ENCODE peak calls at places on chromosome 18, in eight cellular contexts. K, I, R, L, N, T, A and Q are unnamed samples.

GRCh38 chr18:62326646-62327348 is 1.7 kb downstream of the TNFRSF11A start:
- DNase-seq in K (no peak), I (no peak), R (no peak), L (no peak), N (no peak), T (no peak), A (no peak), Q (no peak)

GRCh38 chr18:12029786-12030571 is 48.7 kb downstream of the IMPA2 start:
- DNase-seq in K (no peak), I (no peak), R (no peak), L (peak; percentile 64), N (no peak), T (no peak), A (no peak), Q (no peak)

GRCh38 chr18:10351221-10351795 is 103.1 kb upstream of the APCDD1 start:
- DNase-seq in K (no peak), I (no peak), R (peak; percentile 60), L (no peak), N (no peak), T (no peak), A (no peak), Q (no peak)

GRCh38 chr18:57819671-57820460 is 16.8 kb upstream of the ATP8B1 start:
- DNase-seq in K (peak; percentile 48), I (peak; percentile 83), R (no peak), L (no peak), N (peak; percentile 82), T (peak; percentile 49), A (no peak), Q (no peak)

GRCh38 chr18:48663931-48664847 is 125.4 kb downstream of the CTIF start:
- DNase-seq in K (no peak), I (peak; percentile 73), R (no peak), L (peak; percentile 86), N (peak; percentile 75), T (peak; percentile 59), A (no peak), Q (peak; percentile 73)

GRCh38 chr18:8794133-8794986 is 89.0 kb downstream of the MTCL1 start:
- DNase-seq in K (peak; percentile 23), I (no peak), R (no peak), L (no peak), N (peak; percentile 34), T (no peak), A (no peak), Q (no peak)

GRCh38 chr18:48814490-48815181 is 136.1 kb downstream of the SMAD7 start:
- DNase-seq in K (no peak), I (peak; percentile 14), R (no peak), L (peak; percentile 15), N (peak; percentile 3), T (no peak), A (no peak), Q (no peak)

GRCh38 chr18:79010802-79011201 is 31.2 kb downstream of the SALL3 start:
- DNase-seq in K (no peak), I (no peak), R (no peak), L (no peak), N (no peak), T (no peak), A (no peak), Q (no peak)

GRCh38 chr18:58668897-58669296 is 2.4 kb upstream of the MALT1 start:
- DNase-seq in K (peak; percentile 47), I (no peak), R (no peak), L (no peak), N (no peak), T (no peak), A (no peak), Q (no peak)

GRCh38 chr18:22286576-22286975 is 117.2 kb downstream of the GATA6 start:
- DNase-seq in K (no peak), I (peak; percentile 75), R (no peak), L (no peak), N (peak; percentile 82), T (peak; percentile 62), A (no peak), Q (no peak)

GRCh38 chr18:34795070-34795740 is 85.1 kb downstream of the DTNA start:
- DNase-seq in K (no peak), I (no peak), R (no peak), L (no peak), N (no peak), T (no peak), A (no peak), Q (no peak)

GRCh38 chr18:36403896-36404824 is 106.6 kb downstream of the FHOD3 start:
- DNase-seq in K (no peak), I (no peak), R (peak; percentile 81), L (no peak), N (no peak), T (no peak), A (no peak), Q (no peak)

GRCh38 chr18:70982292-70982691 is 693.4 kb downstream of the SOCS6 start:
- DNase-seq in K (no peak), I (no peak), R (no peak), L (no peak), N (no peak), T (no peak), A (no peak), Q (no peak)

GRCh38 chr18:37476611-37477295 is 88.8 kb downstream of the CELF4 start:
- DNase-seq in K (no peak), I (no peak), R (no peak), L (no peak), N (no peak), T (no peak), A (no peak), Q (no peak)

GRCh38 chr18:7894592-7894991 is 327.5 kb downstream of the PTPRM start:
- DNase-seq in K (no peak), I (no peak), R (no peak), L (no peak), N (no peak), T (no peak), A (no peak), Q (no peak)

GRCh38 chr18:43009666-43010065 is 105.8 kb downstream of the RIT2 start:
- DNase-seq in K (no peak), I (no peak), R (no peak), L (no peak), N (no peak), T (no peak), A (no peak), Q (no peak)

DNA sequence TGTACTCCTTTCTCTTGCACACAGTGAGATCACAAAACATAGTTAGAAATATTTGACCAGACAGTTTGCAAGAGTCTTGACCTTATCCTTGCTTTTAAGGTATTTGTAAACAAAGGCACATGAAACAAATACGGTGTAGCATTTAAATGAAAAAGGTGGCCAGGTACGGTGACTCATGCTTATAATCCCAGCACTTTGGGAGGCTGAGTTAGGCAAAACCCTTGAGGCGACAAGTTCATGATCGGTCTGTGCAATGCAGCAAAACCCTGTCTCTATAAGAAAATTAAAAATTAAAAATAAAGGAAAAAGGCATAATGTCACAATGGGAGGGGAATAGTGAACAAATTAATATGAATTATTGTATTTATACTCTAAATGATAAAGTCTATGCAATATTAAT is 109.5 kb upstream of the PIK3C3 start:
- DNase-seq in K (no peak), I (no peak), R (no peak), L (no peak), N (no peak), T (no peak), A (no peak), Q (no peak)
- TF ChIP-seq POLR2AphosphoS5 in K (no peak), I (no peak), R (no peak), L (no peak), N (no peak), T (no peak), A (no peak), Q (no peak)

GRCh38 chr18:75207298-75208054 is 1.5 kb downstream of the PTGR3 start:
- DNase-seq in K (no peak), I (no peak), R (peak; percentile 90), L (no peak), N (peak; percentile 47), T (no peak), A (no peak), Q (no peak)
- TF ChIP-seq POLR2A in K (no peak), I (no peak), R (no peak), L (no peak), N (no peak), T (no peak), A (no peak), Q (no peak)

GRCh38 chr18:6297875-6298274 is 116.8 kb downstream of the L3MBTL4 start:
- DNase-seq in K (no peak), I (no peak), R (no peak), L (no peak), N (no peak), T (no peak), A (no peak), Q (no peak)

GRCh38 chr18:6289454-6290242 is 125.1 kb downstream of the L3MBTL4 start:
- DNase-seq in K (no peak), I (no peak), R (no peak), L (no peak), N (no peak), T (no peak), A (no peak), Q (no peak)

DNA sequence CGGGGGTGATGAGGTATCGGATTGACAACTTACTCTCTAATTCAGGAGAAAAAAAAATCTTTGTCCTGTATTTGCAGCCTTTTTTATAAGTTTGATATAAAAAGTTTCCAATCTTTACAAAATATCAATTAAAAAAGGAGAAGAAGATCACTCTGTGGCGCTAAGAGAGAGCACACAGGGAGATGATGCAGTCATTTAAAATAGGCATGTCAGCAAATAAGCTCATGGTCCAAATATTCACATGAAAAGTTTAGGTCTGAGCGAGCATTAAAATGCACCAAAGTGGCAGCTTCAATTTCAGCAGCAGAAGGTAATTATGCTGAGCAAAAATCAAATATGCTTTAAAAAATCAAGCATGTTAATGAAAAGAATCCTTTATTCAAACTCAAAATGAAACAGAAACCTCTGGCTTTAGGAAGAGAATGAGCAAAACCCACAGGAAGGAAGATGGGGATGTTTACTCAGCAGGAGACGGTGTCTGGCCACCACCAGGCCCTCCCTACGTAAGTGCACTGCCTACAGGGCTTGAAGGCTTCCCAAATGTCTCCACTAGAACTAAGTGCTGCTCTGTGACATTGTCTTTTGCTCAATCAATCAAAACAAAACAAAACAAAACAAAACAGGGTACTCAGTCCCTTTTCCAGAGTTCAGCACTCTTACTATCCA is 120.5 kb downstream of the L3MBTL4 start:
- DNase-seq in K (no peak), I (no peak), R (no peak), L (no peak), N (no peak), T (no peak), A (no peak), Q (no peak)
- TF ChIP-seq POLR2AphosphoS5 in K (no peak), I (no peak), R (no peak), L (no peak), N (no peak), T (no peak), A (no peak), Q (no peak)

GRCh38 chr18:13932285-13933025 is 17.1 kb upstream of the MC2R start:
- DNase-seq in K (no peak), I (no peak), R (no peak), L (no peak), N (no peak), T (no peak), A (no peak), Q (no peak)

GRCh38 chr18:13930964-13931363 is 15.6 kb upstream of the MC2R start:
- DNase-seq in K (no peak), I (no peak), R (no peak), L (no peak), N (no peak), T (no peak), A (no peak), Q (no peak)

GRCh38 chr18:13940326-13940725 is 25.0 kb upstream of the MC2R start:
- DNase-seq in K (no peak), I (no peak), R (no peak), L (no peak), N (no peak), T (no peak), A (no peak), Q (no peak)

GRCh38 chr18:13934058-13934457 is 18.7 kb upstream of the MC2R start:
- DNase-seq in K (no peak), I (no peak), R (no peak), L (no peak), N (no peak), T (no peak), A (no peak), Q (no peak)

GRCh38 chr18:13934676-13935075 is 19.3 kb upstream of the MC2R start:
- DNase-seq in K (no peak), I (no peak), R (no peak), L (no peak), N (no peak), T (no peak), A (no peak), Q (no peak)
- TF ChIP-seq POLR2A in K (no peak), I (no peak), R (no peak), L (no peak), N (no peak), T (no peak), A (no peak), Q (no peak)